ENCODE peak calls at places on chromosomes 12 and 14, in four cellular contexts. Y is brain microvascular endothelial cell; X is CD8-positive, alpha-beta T cell; J is uterus. M is an unnamed sample.

GRCh38 chr12:71208053-71208685 is 50.4 kb upstream of the TSPAN8 start:
- DNase-seq in X (no peak), J (no peak), Y (no peak), M (no peak)

GRCh38 chr12:4817813-4818212 is 91.9 kb upstream of the KCNA1 start:
- DNase-seq in Y (no peak), J (no peak), X (no peak), M (peak; percentile 23)

GRCh38 chr14:22379727-22380126 is 209.3 kb downstream of the DAD1 start:
- DNase-seq in J (no peak), Y (no peak), X (no peak), M (no peak)

GRCh38 chr14:88492272-88493089 is 62.3 kb downstream of the PTPN21 start:
- DNase-seq in J (peak; percentile 75), Y (peak; percentile 83), X (peak; percentile 46), M (peak; percentile 80)

GRCh38 chr14:89600950-89601826 is 184.2 kb upstream of the FOXN3 start:
- DNase-seq in J (no peak), X (no peak), Y (no peak), M (no peak)

GRCh38 chr12:97404549-97404948 is 58.1 kb upstream of the RMST start:
- DNase-seq in J (no peak), Y (peak; percentile 0), X (no peak), M (no peak)

GRCh38 chr12:20822415-20822814 is 11.9 kb downstream of the SLCO1B3 start:
- DNase-seq in J (no peak), Y (no peak), X (no peak), M (no peak)

GRCh38 chr12:43964966-43965365 is 129.1 kb downstream of the TMEM117 start:
- DNase-seq in X (no peak), J (no peak), Y (peak; percentile 35), M (no peak)

GRCh38 chr14:36556811-36557433 is 25.5 kb downstream of the NKX2-8 start:
- DNase-seq in Y (no peak), X (no peak), J (no peak), M (no peak)

GRCh38 chr14:100066984-100067383 is 1.8 kb downstream of the EVL start:
- DNase-seq in J (no peak), Y (no peak), X (no peak), M (no peak)

GRCh38 chr12:46559311-46559710 is 186.7 kb upstream of the SLC38A2 start:
- DNase-seq in J (no peak), X (no peak), Y (no peak), M (no peak)

GRCh38 chr14:100191584-100192249 is 32.3 kb upstream of the DEGS2 start:
- DNase-seq in Y (no peak), J (peak; percentile 37), X (no peak), M (peak; percentile 45)

DNA sequence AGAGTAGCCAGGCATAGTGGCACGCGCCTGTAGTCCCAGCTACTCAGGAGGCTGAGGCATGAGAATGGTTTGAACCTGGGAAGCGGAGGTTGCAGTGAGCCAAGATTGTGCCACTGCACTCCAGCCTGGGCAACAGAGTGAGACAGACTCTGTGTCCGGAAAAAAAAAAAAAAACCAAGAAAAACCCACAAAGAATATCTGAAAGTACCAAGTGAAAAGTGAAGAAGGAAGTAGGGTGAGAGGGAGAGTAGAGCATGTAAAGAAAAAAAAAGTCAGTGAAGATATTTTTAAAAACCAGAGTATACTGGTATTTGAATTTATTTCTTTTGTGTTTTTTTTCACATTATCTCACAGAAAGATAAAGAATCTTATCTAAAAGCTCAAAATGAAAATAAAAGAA is 43.3 kb upstream of the ISM2 start:
- DNase-seq in Y (no peak), X (no peak), J (no peak), M (no peak)
- H3K27ac ChIP-seq in Y (no peak overlapping the region), X (no peak overlapping the region), J (peak overlapping the region; percentile 68), M (peak overlapping the region; percentile 53)

GRCh38 chr12:102885043-102885932 is 31.8 kb downstream of the PAH start:
- DNase-seq in Y (no peak), J (no peak), X (no peak), M (no peak)

GRCh38 chr12:102888511-102888910 is 28.5 kb downstream of the PAH start:
- DNase-seq in Y (no peak), X (no peak), J (no peak), M (no peak)

GRCh38 chr12:102879144-102879763 is 37.8 kb downstream of the PAH start:
- DNase-seq in J (peak; percentile 41), Y (peak; percentile 31), X (no peak), M (no peak)

GRCh38 chr12:102880783-102881182 is 36.3 kb downstream of the PAH start:
- DNase-seq in J (no peak), Y (no peak), X (no peak), M (no peak)

DNA sequence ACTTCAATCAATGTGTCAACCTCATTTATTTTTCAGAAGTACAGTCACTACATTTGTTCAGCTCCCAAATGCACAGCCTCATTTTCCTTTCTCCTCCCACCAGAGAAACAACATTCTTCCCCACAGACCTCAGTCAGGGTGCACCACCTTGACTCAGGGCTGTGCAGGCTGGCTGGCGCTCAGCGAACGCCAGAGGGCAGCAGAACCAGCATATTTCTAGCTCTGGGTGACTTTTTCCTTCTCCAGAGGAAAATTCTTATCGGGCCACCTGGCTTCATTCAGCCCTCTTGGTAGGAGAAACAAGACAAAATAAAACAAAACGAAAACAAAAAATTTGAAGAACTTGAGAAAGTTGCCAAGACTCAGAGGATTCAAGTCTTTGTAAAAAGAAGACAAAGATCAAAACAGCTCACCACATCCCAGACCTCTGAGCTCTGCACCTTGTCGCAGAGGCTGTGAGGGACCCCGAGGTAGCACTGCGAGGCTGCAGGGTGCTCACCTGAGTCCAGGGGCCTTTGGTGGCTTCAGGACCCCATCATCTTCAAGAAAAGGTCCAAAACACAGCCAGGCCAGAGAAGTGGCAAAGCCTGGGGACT is 33.7 kb downstream of the PAH start:
- DNase-seq in J (no peak), X (no peak), Y (peak; percentile 52), M (peak; percentile 36)
- TF ChIP-seq CTCF in J (peak; percentile 31), X (peak; percentile 61), Y (peak; percentile 78), M (peak; percentile 77)

GRCh38 chr14:95315156-95315555 is 4.6 kb downstream of the CLMN start:
- DNase-seq in Y (no peak), X (no peak), J (no peak), M (no peak)
- H3K27ac ChIP-seq in Y (no peak overlapping the region), X (no peak overlapping the region), J (peak overlapping the region; percentile 69), M (no peak overlapping the region)

GRCh38 chr12:69540606-69541386 is 44.5 kb upstream of the CCT2 start:
- DNase-seq in Y (peak; percentile 39), X (no peak), J (no peak), M (no peak)
- TF ChIP-seq CTCF in Y (no peak), X (no peak), J (no peak), M (no peak)

GRCh38 chr14:50423529-50423928 is 26.8 kb upstream of the CDKL1 start:
- DNase-seq in X (no peak), J (no peak), Y (no peak), M (no peak)

GRCh38 chr14:50425105-50425504 is 28.4 kb upstream of the CDKL1 start:
- DNase-seq in X (no peak), J (no peak), Y (no peak), M (no peak)

GRCh38 chr14:50421499-50421898 is 24.8 kb upstream of the CDKL1 start:
- DNase-seq in X (no peak), J (no peak), Y (no peak), M (no peak)

GRCh38 chr14:50425816-50426215 is 29.1 kb upstream of the CDKL1 start:
- DNase-seq in X (no peak), J (no peak), Y (peak; percentile 59), M (no peak)
- H3K27ac ChIP-seq in X (no peak overlapping the region), J (no peak overlapping the region), Y (peak overlapping the region; percentile 51), M (no peak overlapping the region)

DNA sequence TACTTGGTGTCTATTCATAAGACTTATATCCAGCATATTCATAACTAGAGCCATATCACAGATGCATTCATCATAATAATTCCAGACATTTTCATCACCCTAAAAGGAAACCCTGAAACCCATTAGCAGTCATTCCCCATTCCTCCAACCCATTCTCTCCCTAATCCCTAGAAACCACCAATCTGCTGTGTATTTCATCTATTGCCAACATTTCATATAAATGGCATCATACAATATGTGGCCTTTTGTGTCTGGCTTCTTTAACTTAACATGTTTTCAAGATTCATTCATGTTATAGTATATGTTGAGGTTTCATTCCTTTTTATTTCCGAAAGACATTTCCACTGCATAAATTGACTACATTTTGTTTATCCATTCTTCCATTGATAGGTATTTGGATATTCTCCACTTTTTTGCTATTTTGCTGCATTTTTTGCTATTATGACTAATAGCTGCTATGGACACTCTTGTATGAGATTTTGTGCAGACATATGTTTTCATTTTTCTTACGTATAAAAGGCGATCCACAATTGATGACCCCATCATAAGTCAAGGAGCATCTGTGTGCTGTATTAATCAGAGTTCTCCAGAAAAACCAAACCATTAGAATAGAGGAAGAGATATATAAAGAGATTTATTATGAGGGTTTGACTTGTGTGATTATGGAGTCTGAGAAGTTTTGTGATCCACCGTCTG is 5.2 kb upstream of the OAS2 start:
- DNase-seq in X (no peak), Y (no peak), J (no peak), M (no peak)
- TF ChIP-seq CTCF in X (no peak), Y (no peak), J (no peak), M (no peak)

DNA sequence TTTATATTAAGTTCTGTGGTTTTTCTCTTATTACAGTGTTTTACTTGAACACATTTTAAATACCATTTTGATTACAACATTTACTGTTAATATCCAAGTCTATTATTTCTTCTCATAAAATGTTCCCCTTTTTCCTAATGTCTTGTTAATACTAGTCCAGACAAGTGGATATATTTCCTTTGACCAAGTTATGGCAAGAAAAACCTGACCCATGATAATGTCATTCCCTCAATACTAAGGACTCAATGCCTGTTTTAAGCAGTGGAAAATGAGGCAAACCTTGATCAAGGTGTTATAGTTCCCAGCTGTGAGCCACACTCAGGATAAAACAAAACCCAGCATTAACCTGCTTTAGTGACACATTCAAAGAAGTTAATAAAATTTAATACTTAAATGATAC is 12.2 kb downstream of the TRMT5 start:
- DNase-seq in Y (no peak), X (no peak), J (no peak), M (no peak)
- H3K27ac ChIP-seq in Y (no peak overlapping the region), X (no peak overlapping the region), J (no peak overlapping the region), M (no peak overlapping the region)

GRCh38 chr14:53668861-53669260 is 287.8 kb downstream of the BMP4 start:
- DNase-seq in Y (no peak), X (no peak), J (no peak), M (no peak)

DNA sequence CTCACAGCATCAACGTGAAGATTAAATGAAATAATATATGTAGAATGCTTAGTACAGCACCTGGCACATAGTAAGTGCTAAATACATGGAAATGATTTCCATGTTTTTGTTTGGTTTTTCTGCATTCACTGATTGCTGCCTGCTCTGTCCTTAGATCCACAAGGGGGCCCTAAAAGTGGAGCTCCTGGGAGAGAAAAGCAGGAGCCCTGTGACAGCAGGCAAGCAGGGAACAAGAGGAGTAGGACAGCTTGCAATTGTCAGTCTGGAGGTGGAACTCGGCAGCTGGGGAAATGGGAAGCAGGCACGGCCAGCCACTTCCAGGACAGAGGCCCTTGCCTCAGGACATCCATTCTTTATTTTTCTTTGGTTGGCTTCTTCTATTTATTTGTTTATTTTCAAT is 292.9 kb downstream of the BMP4 start:
- DNase-seq in Y (peak; percentile 18), J (no peak), X (no peak), M (peak; percentile 16)
- TF ChIP-seq CTCF in Y (peak; percentile 57), J (no peak), X (no peak), M (peak; percentile 37)

GRCh38 chr12:118649765-118650585 is 273.6 kb downstream of the SUDS3 start:
- DNase-seq in J (no peak), Y (no peak), X (no peak), M (no peak)
- H3K27ac ChIP-seq in J (no peak overlapping the region), Y (no peak overlapping the region), X (no peak overlapping the region), M (no peak overlapping the region)

M was measured in heart right ventricle.